ENCODE peak calls at places on chromosomes 1 and 21, in ten cellular contexts. J is heart right ventricle; N is heart left ventricle; V is CD8-positive, alpha-beta T cell; E is aorta; G is lower lobe of right lung; U is naive thymus-derived CD4-positive, alpha-beta T cell; Z is PC-3; F is left lung; Y is HepG2. D is an unnamed sample. For H3K36me3, the result is how much of the 10 kb centered on the place peaks cover.

GRCh38 chr1:203200059-203200553 is 13.6 kb upstream of the CHI3L1 start:
- ATAC-seq in E (peak), N (peak), U (no peak), J (peak), G (peak), F (peak), Y (peak), Z (no peak), V (no peak), D (peak)

GRCh38 chr1:174999926-175000696 is at the start of gene CACYBP:
- ATAC-seq in U (no peak), E (peak), G (peak), N (peak), Y (peak), F (peak), V (peak), Z (peak), J (peak), D (peak)

GRCh38 chr1:236685205-236685916 is 938 bp upstream of the ACTN2 start:
- ATAC-seq in J (no peak), Y (no peak), F (no peak), V (no peak), G (no peak), N (no peak), Z (no peak), E (no peak), U (no peak), D (no peak)

GRCh38 chr1:180501865-180502360 is 464 bp downstream of the ACBD6 start:
- ATAC-seq in U (peak), G (peak), E (no peak), N (no peak), V (peak), J (no peak), F (peak), Z (no peak), Y (peak), D (no peak)

GRCh38 chr1:204376919-204377799 is 17.4 kb upstream of the PLEKHA6 start:
- ATAC-seq in U (no peak), E (peak), V (no peak), Y (peak), N (peak), J (peak), F (peak), Z (peak), G (peak), D (no peak)

GRCh38 chr1:25658791-25659431 is 42.3 kb downstream of the MAN1C1 start:
- ATAC-seq in E (peak), U (no peak), Z (no peak), F (peak), G (peak), J (peak), Y (no peak), N (peak), V (no peak), D (peak)

GRCh38 chr1:192984058-192984457 is 75.1 kb downstream of the UCHL5 start:
- ATAC-seq in N (no peak), E (no peak), J (no peak), U (peak), Z (no peak), V (no peak), F (no peak), G (no peak), Y (no peak), D (no peak)

GRCh38 chr1:147492207-147492606 is 49.1 kb upstream of the BCL9 start:
- ATAC-seq in J (no peak), V (no peak), G (no peak), E (no peak), Z (peak), U (no peak), N (no peak), F (no peak), Y (no peak), D (no peak)

GRCh38 chr1:172143384-172144025 is 277.0 kb upstream of the C1orf105 start:
- ATAC-seq in Z (no peak), G (peak), E (no peak), J (peak), V (no peak), Y (no peak), N (peak), U (no peak), F (peak), D (no peak)

GRCh38 chr1:4425892-4426291 is 228.5 kb upstream of the AJAP1 start:
- ATAC-seq in Y (no peak), G (no peak), J (no peak), N (no peak), U (no peak), V (no peak), Z (no peak), E (no peak), F (no peak), D (no peak)

GRCh38 chr1:159938905-159939587 is 6.4 kb downstream of the IGSF9 start:
- ATAC-seq in J (no peak), F (no peak), U (no peak), N (no peak), Z (no peak), Y (no peak), V (no peak), E (no peak), G (no peak), D (no peak)

GRCh38 chr21:34061983-34062382 is 11.4 kb upstream of the MRPS6 start:
- ATAC-seq in G (no peak), V (no peak), J (no peak), Z (peak), N (no peak), E (no peak), F (no peak), U (no peak), Y (no peak), D (no peak)

GRCh38 chr1:69315823-69316222 is 251.9 kb upstream of the LRRC7 start:
- ATAC-seq in N (no peak), E (no peak), V (no peak), F (no peak), G (no peak), Z (no peak), Y (no peak), U (no peak), J (no peak), D (no peak)

GRCh38 chr1:161238039-161238473 is at the start of gene NR1I3:
- ATAC-seq in N (no peak), Z (no peak), U (no peak), E (no peak), F (no peak), Y (peak), G (no peak), V (no peak), J (no peak), D (no peak)

GRCh38 chr1:90800012-90800717 is 83.1 kb upstream of the BARHL2 start:
- ATAC-seq in Z (no peak), Y (peak), U (no peak), V (no peak), F (no peak), J (no peak), E (no peak), N (no peak), G (no peak), D (no peak)

GRCh38 chr1:223343692-223344091 is 20.3 kb downstream of the SUSD4 start:
- ATAC-seq in N (peak), J (no peak), G (no peak), V (no peak), Y (no peak), F (no peak), U (no peak), E (no peak), Z (no peak), D (no peak)

GRCh38 chr1:110480356-110481096 is 29.6 kb downstream of the PROK1 start:
- ATAC-seq in G (no peak), N (no peak), E (no peak), Z (no peak), V (no peak), U (no peak), Y (no peak), J (no peak), F (no peak), D (no peak)

GRCh38 chr1:167690053-167690452 is 31.7 kb upstream of the MPZL1 start:
- ATAC-seq in J (no peak), V (no peak), G (no peak), F (no peak), U (no peak), N (no peak), Z (no peak), E (no peak), Y (no peak), D (no peak)

GRCh38 chr1:155884028-155884950 is 24.9 kb downstream of the SYT11 start:
- ATAC-seq in G (no peak), J (no peak), U (no peak), Y (peak), Z (peak), E (no peak), F (no peak), V (no peak), N (peak), D (no peak)

GRCh38 chr1:181486098-181486420 is 2.7 kb downstream of the CACNA1E start:
- ATAC-seq in V (no peak), Z (no peak), G (no peak), U (no peak), J (no peak), E (no peak), N (peak), F (no peak), Y (no peak), D (no peak)

GRCh38 chr21:33071878-33072306 is 2.0 kb downstream of the OLIG1 start:
- ATAC-seq in F (peak), G (peak), Y (no peak), N (no peak), Z (no peak), E (no peak), U (no peak), J (no peak), V (no peak), D (no peak)

GRCh38 chr1:28737245-28738137 is 751 bp downstream of the YTHDF2 start:
- ATAC-seq in N (peak), E (peak), Y (peak), V (peak), U (no peak), J (peak), F (peak), G (peak), Z (peak), D (no peak)

GRCh38 chr1:226378071-226378470 is 29.8 kb downstream of the PARP1 start:
- ATAC-seq in J (peak), F (no peak), V (no peak), E (no peak), G (no peak), U (no peak), Z (no peak), Y (no peak), N (no peak), D (no peak)
- H3K36me3 ChIP-seq in J (half or more), F (half or more), V (half or more), E (under half), G (half or more), U (half or more), Z (half or more), Y (half or more), N (half or more), D (under half)

DNA sequence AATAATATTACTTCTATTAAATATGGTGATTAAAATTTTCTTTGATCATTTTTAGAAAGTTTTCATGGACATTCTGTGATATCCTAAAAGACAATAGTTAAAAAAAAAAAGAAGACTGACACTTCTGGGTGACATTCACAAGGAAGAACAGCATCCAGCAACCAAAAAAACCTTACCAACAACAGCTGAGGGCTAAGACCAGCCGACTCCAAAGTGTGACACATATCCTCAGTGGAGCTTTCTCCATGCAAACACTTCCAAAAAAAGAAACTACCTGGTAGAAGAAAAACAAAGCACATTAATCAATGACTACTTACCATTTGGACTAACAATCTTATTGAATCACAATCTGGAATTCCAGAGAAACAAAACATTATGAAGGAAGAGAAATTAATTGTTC is 88.1 kb downstream of the IARS2 start:
- ATAC-seq in N (no peak), U (no peak), F (no peak), E (no peak), V (no peak), Z (no peak), G (no peak), Y (no peak), J (no peak), D (no peak)
- H3K36me3 ChIP-seq in N (under half), U (under half), F (half or more), E (under half), V (under half), Z (under half), G (under half), Y (under half), J (half or more), D (half or more)

GRCh38 chr1:17648457-17649145 is 106.5 kb upstream of the ACTL8 start:
- ATAC-seq in Y (no peak), V (no peak), U (no peak), E (peak), G (no peak), Z (no peak), N (no peak), J (no peak), F (no peak), D (no peak)

GRCh38 chr1:17643861-17644703 is 104.6 kb downstream of the ARHGEF10L start:
- ATAC-seq in N (no peak), Y (no peak), E (no peak), V (no peak), U (no peak), F (no peak), J (no peak), Z (no peak), G (no peak), D (no peak)

GRCh38 chr1:17646444-17647287 is 107.2 kb downstream of the ARHGEF10L start:
- ATAC-seq in F (no peak), U (no peak), J (no peak), Z (no peak), E (no peak), V (no peak), N (peak), G (no peak), Y (peak), D (no peak)

GRCh38 chr1:17642169-17642568 is 102.7 kb downstream of the ARHGEF10L start:
- ATAC-seq in E (no peak), J (no peak), N (no peak), G (no peak), Y (no peak), F (no peak), V (no peak), U (no peak), Z (no peak), D (no peak)

DNA sequence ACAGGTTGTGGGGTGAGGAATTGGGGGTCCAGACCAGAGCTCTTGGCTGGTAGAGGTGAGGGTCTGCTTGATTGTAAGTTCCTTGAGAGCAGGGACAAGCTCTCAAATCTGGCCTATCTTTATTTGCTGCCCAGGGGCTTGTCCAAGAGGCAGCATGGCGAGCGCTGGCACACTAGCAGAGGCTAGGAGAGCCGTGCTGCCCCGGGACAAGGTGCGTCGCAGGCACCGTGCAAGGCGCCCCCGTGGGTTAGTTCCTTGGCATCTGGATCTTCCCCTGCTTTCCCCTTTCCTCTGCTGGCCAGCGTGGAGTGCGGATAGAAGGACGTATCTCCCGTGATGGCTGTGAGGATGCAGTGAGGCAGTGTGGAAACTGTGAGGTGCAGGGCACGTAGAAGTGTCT is 106.0 kb downstream of the ARHGEF10L start:
- ATAC-seq in V (no peak), E (no peak), F (no peak), N (no peak), U (no peak), G (no peak), Z (no peak), Y (no peak), J (no peak), D (no peak)
- H3K36me3 ChIP-seq in V (under half), E (under half), F (half or more), N (under half), U (under half), G (under half), Z (under half), Y (half or more), J (under half), D (under half)

DNA sequence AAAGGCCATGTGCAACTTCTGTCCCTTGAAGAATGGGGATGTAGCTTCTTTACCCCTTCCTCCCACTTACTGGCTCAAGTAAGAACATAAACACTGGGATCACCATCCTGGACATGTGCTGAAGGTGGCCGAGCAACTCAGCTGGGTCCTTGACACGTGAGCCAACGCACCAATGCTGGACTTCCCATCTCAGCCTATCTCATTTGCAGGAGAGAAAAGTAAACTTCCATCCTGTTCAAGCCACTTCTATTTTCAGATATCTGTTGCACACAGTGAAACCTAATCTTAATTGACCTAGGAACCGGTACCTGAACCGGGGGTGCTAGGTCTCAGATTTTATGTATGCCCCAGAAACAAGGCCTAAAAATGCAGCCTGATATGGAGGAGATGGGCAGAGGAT is 75.3 kb downstream of the HLCS start:
- ATAC-seq in V (no peak), F (no peak), U (no peak), Y (no peak), J (no peak), Z (no peak), N (no peak), E (no peak), G (no peak), D (no peak)
- H3K36me3 ChIP-seq in V (under half), F (under half), U (under half), Y (under half), J (under half), Z (under half), N (under half), E (under half), G (under half), D (half or more)

DNA sequence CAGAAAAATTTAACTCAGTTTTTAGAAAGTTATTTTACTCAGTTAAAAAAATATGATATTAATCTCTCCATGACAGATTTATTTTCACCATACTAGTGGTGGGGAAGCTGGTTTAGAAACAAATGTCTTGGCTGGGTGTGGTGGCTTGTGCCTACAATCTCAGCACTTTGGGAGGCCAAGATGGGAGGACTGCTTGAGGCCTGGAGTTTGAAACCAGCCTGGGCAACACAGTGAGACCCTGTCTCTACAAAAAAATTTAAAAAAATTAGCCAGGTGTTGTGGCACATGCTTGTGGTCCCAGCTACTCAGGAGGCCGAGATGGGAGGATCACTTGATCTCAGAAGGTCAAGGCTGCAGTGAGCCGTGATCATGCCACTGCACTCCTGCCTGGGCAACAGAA is 17.3 kb downstream of the TAF5L start:
- ATAC-seq in J (no peak), E (no peak), G (no peak), U (no peak), Y (no peak), F (no peak), Z (no peak), N (no peak), V (no peak), D (no peak)
- H3K36me3 ChIP-seq in J (half or more), E (under half), G (half or more), U (half or more), Y (half or more), F (half or more), Z (half or more), N (under half), V (under half), D (under half)

GRCh38 chr21:46362946-46363345 is 39.0 kb downstream of the PCNT start:
- ATAC-seq in N (no peak), Y (no peak), J (no peak), G (no peak), E (no peak), V (no peak), U (no peak), Z (no peak), F (no peak), D (no peak)
- H3K36me3 ChIP-seq in N (under half), Y (half or more), J (half or more), G (half or more), E (under half), V (under half), U (half or more), Z (under half), F (half or more), D (under half)

GRCh38 chr21:44977616-44978340 is 37.9 kb downstream of the SLX9 start:
- ATAC-seq in V (no peak), N (no peak), U (no peak), Z (no peak), F (no peak), J (no peak), G (no peak), Y (no peak), E (no peak), D (no peak)
- H3K36me3 ChIP-seq in V (under half), N (under half), U (under half), Z (under half), F (under half), J (under half), G (under half), Y (under half), E (under half), D (half or more)